ENCODE peak calls at places on chromosome 11, in seven cellular contexts. F, N, V, G, Y, S and T are unnamed samples.

GRCh38 chr11:66268953-66269906 is 791 bp downstream of the RAB1B start:
- DNase-seq in F (no peak), N (no peak), V (no peak), G (peak; percentile 48), Y (no peak), S (no peak), T (no peak)

GRCh38 chr11:33160587-33160986 is 693 bp downstream of the CSTF3 start:
- DNase-seq in F (no peak), N (no peak), V (no peak), G (no peak), Y (no peak), S (no peak), T (no peak)

GRCh38 chr11:45298718-45299117 is 12.6 kb upstream of the SYT13 start:
- DNase-seq in F (no peak), N (no peak), V (no peak), G (no peak), Y (no peak), S (no peak), T (no peak)

GRCh38 chr11:16936643-16937042 is 77.6 kb downstream of the PLEKHA7 start:
- DNase-seq in F (no peak), N (peak; percentile 44), V (no peak), G (no peak), Y (no peak), S (peak; percentile 29), T (no peak)

GRCh38 chr11:29159552-29160465 is 857.0 kb downstream of the KCNA4 start:
- DNase-seq in F (no peak), N (peak; percentile 34), V (no peak), G (peak; percentile 90), Y (no peak), S (peak; percentile 18), T (peak; percentile 20)

GRCh38 chr11:37926772-37927171 is 1328.7 kb upstream of the RAG2 start:
- DNase-seq in F (no peak), N (no peak), V (no peak), G (no peak), Y (no peak), S (no peak), T (no peak)

GRCh38 chr11:76844511-76844910 is 16.2 kb upstream of the ACER3 start:
- DNase-seq in F (no peak), N (no peak), V (no peak), G (no peak), Y (no peak), S (no peak), T (no peak)

GRCh38 chr11:77761481-77761880 is 59.0 kb downstream of the RSF1 start:
- DNase-seq in F (no peak), N (no peak), V (no peak), G (no peak), Y (no peak), S (no peak), T (no peak)

GRCh38 chr11:123511037-123511870 is 81.2 kb downstream of the GRAMD1B start:
- DNase-seq in F (no peak), N (peak; percentile 88), V (peak; percentile 43), G (peak; percentile 88), Y (peak; percentile 80), S (peak; percentile 90), T (peak; percentile 77)

GRCh38 chr11:44952082-44952481 is 1.4 kb upstream of the TP53I11 start:
- DNase-seq in F (no peak), N (no peak), V (no peak), G (no peak), Y (no peak), S (no peak), T (no peak)

GRCh38 chr11:135008001-135008405 is 596.0 kb upstream of the B3GAT1 start:
- DNase-seq in F (no peak), N (no peak), V (no peak), G (no peak), Y (no peak), S (no peak), T (no peak)

GRCh38 chr11:64569300-64569970 is 21.6 kb upstream of the SLC22A12 start:
- DNase-seq in F (no peak), N (no peak), V (no peak), G (no peak), Y (peak; percentile 50), S (no peak), T (no peak)

GRCh38 chr11:729492-730074 is 17.7 kb upstream of the TALDO1 start:
- DNase-seq in F (no peak), N (no peak), V (no peak), G (no peak), Y (no peak), S (no peak), T (peak; percentile 58)

GRCh38 chr11:60699282-60699681 is at the start of gene MS4A8:
- DNase-seq in F (no peak), N (no peak), V (no peak), G (no peak), Y (no peak), S (no peak), T (no peak)

GRCh38 chr11:131910491-131911387 is 540.3 kb downstream of the NTM start:
- DNase-seq in F (no peak), N (no peak), V (no peak), G (peak; percentile 43), Y (no peak), S (no peak), T (no peak)

GRCh38 chr11:69588270-69588669 is 52.7 kb upstream of the CCND1 start:
- DNase-seq in F (no peak), N (no peak), V (no peak), G (peak; percentile 87), Y (no peak), S (no peak), T (no peak)

GRCh38 chr11:131423715-131424114 is 53.3 kb downstream of the NTM start:
- DNase-seq in F (no peak), N (no peak), V (no peak), G (peak; percentile 7), Y (no peak), S (no peak), T (no peak)

GRCh38 chr11:116394022-116394421 is 378.8 kb downstream of the BUD13 start:
- DNase-seq in F (no peak), N (no peak), V (no peak), G (no peak), Y (no peak), S (no peak), T (no peak)

GRCh38 chr11:87281496-87281895 is 243.8 kb downstream of the TMEM135 start:
- DNase-seq in F (no peak), N (no peak), V (no peak), G (peak; percentile 77), Y (no peak), S (no peak), T (no peak)

GRCh38 chr11:73405146-73405510 is 28.9 kb downstream of the RELT start:
- DNase-seq in F (no peak), N (no peak), V (no peak), G (no peak), Y (no peak), S (no peak), T (no peak)

GRCh38 chr11:121930004-121930965 is 185.7 kb downstream of the BLID start:
- DNase-seq in F (no peak), N (no peak), V (no peak), G (peak; percentile 13), Y (no peak), S (peak; percentile 32), T (no peak)

GRCh38 chr11:116930177-116930576 is 92.8 kb upstream of the APOA1 start:
- DNase-seq in F (no peak), N (no peak), V (peak; percentile 57), G (peak; percentile 40), Y (no peak), S (no peak), T (no peak)

GRCh38 chr11:1899100-1899499 is 7.4 kb upstream of the PRR33 start:
- DNase-seq in F (no peak), N (no peak), V (no peak), G (no peak), Y (no peak), S (no peak), T (no peak)

GRCh38 chr11:77411717-77412441 is 62.0 kb downstream of the PAK1 start:
- DNase-seq in F (peak; percentile 12), N (peak; percentile 90), V (peak; percentile 75), G (peak; percentile 82), Y (peak; percentile 92), S (peak; percentile 87), T (peak; percentile 69)

GRCh38 chr11:18540207-18541009 is 13.7 kb upstream of the TSG101 start:
- DNase-seq in F (no peak), N (no peak), V (no peak), G (peak; percentile 25), Y (no peak), S (no peak), T (no peak)

GRCh38 chr11:134439181-134439580 is 27.1 kb upstream of the B3GAT1 start:
- DNase-seq in F (no peak), N (no peak), V (no peak), G (no peak), Y (peak; percentile 46), S (no peak), T (no peak)

GRCh38 chr11:75197512-75198277 is 42.9 kb upstream of the TPBGL start:
- DNase-seq in F (no peak), N (no peak), V (no peak), G (no peak), Y (peak; percentile 54), S (no peak), T (peak; percentile 40)

DNA sequence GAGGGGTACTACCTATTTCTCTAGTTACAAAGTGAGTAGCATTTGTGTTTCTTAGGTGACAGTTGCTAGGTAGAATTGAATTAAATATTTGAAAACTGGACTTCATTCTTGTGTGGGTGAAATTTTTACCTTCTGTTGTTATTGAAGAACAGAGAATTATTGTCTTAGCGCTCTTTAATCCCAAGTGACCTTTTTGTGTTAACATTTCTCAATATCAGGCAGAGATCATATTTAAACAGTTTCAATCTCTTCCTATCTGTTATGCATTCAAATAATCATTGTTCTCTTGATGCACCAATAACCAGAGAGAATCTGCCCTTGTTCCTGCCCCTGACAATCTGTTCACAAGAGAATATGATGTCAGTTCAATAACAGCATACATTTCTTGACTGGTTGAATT is 14.2 kb downstream of the KMT2A start:
- DNase-seq in F (no peak), N (no peak), V (no peak), G (no peak), Y (no peak), S (no peak), T (no peak)
- H3K36me3 ChIP-seq in F (peaks cover 11% of the 10 kb centered on the region), N (peaks cover 12% of the 10 kb centered on the region), V (no peaks in the 10 kb centered on the region), G (peaks cover 5% of the 10 kb centered on the region), Y (no peaks in the 10 kb centered on the region), S (no peaks in the 10 kb centered on the region), T (no peaks in the 10 kb centered on the region)

DNA sequence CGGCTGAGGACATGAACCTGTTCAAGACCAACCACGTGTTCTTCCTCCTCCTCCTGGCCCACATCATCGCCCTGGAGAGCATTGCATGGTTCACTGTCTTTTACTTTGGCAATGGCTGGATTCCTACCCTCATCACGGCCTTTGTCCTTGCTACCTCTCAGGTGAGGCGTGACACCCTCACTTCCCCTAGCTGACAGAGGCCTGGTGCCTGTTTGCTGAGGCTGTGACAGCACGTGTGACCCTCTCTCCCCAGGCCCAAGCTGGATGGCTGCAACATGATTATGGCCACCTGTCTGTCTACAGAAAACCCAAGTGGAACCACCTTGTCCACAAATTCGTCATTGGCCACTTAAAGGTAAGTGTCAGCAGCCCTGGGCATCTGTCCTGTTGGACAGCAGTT is 12.3 kb downstream of the FADS2 start:
- DNase-seq in F (no peak), N (no peak), V (no peak), G (no peak), Y (no peak), S (peak; percentile 12), T (no peak)
- TF ChIP-seq POLR2A in F (no peak), N (no peak), V (no peak), G (no peak), Y (no peak), S (no peak), T (no peak)

GRCh38 chr11:12076840-12077534 is 33.4 kb upstream of the MICAL2 start:
- DNase-seq in F (no peak), N (no peak), V (no peak), G (no peak), Y (no peak), S (no peak), T (no peak)
- H3K4me3 ChIP-seq in F (peak overlapping the region; percentile 8), N (no peak overlapping the region), V (no peak overlapping the region), G (peak overlapping the region; percentile 9), Y (no peak overlapping the region), S (no peak overlapping the region), T (no peak overlapping the region)

GRCh38 chr11:102328748-102329147 is 11.5 kb downstream of the BIRC3 start:
- DNase-seq in F (no peak), N (no peak), V (no peak), G (no peak), Y (no peak), S (no peak), T (no peak)
- H3K36me3 ChIP-seq in F (peaks cover 62% of the 10 kb centered on the region), N (peaks cover 75% of the 10 kb centered on the region), V (peaks cover 6% of the 10 kb centered on the region), G (no peaks in the 10 kb centered on the region), Y (peaks cover 12% of the 10 kb centered on the region), S (no peaks in the 10 kb centered on the region), T (no peaks in the 10 kb centered on the region)